ENCODE peak calls at places on chromosome 17, in six cellular contexts. Z, E, K, V, D and J are unnamed samples.

GRCh38 chr17:43790311-43790940 is 10.2 kb downstream of the CFAP97D1 start:
- DNase-seq in Z (no peak), E (no peak), K (no peak), V (no peak), D (no peak), J (peak)

GRCh38 chr17:1485311-1485747 is 7.2 kb downstream of the MYO1C start:
- DNase-seq in Z (peak), E (peak), K (no peak), V (no peak), D (peak), J (peak)

GRCh38 chr17:49198206-49198605 is 12.2 kb downstream of the GNGT2 start:
- DNase-seq in Z (no peak), E (peak), K (no peak), V (no peak), D (no peak), J (no peak)

GRCh38 chr17:80105762-80106161 is 4.4 kb downstream of the GAA start:
- DNase-seq in Z (peak), E (no peak), K (no peak), V (no peak), D (no peak), J (no peak)

GRCh38 chr17:75241143-75241430 is 20.3 kb downstream of the GGA3 start:
- DNase-seq in Z (no peak), E (no peak), K (no peak), V (no peak), D (no peak), J (no peak)

GRCh38 chr17:59618894-59619312 is 792 bp upstream of the CLTC start:
- DNase-seq in Z (peak), E (no peak), K (peak), V (no peak), D (no peak), J (no peak)

GRCh38 chr17:17041571-17042380 is 481 bp upstream of the MPRIP start:
- DNase-seq in Z (peak), E (peak), K (peak), V (peak), D (peak), J (peak)

GRCh38 chr17:82693168-82693867 is 5.2 kb downstream of the RAB40B start:
- DNase-seq in Z (no peak), E (no peak), K (no peak), V (no peak), D (no peak), J (no peak)

GRCh38 chr17:82232322-82232785 is 3.5 kb downstream of the SLC16A3 start:
- DNase-seq in Z (no peak), E (no peak), K (no peak), V (peak), D (no peak), J (no peak)

GRCh38 chr17:81902023-81902652 is at the start of gene NPB:
- DNase-seq in Z (no peak), E (no peak), K (no peak), V (no peak), D (no peak), J (no peak)

GRCh38 chr17:45371414-45372324 is 54.8 kb upstream of the MAP3K14 start:
- DNase-seq in Z (peak), E (peak), K (peak), V (peak), D (peak), J (peak)

GRCh38 chr17:39979021-39979660 is 1.5 kb upstream of the PSMD3 start:
- DNase-seq in Z (no peak), E (peak), K (peak), V (no peak), D (no peak), J (peak)

GRCh38 chr17:13813347-13814240 is 211.9 kb upstream of the HS3ST3A1 start:
- DNase-seq in Z (no peak), E (no peak), K (no peak), V (no peak), D (no peak), J (peak)

GRCh38 chr17:77404812-77405581 is 264.2 kb downstream of the SEC14L1 start:
- DNase-seq in Z (peak), E (no peak), K (no peak), V (peak), D (peak), J (peak)

GRCh38 chr17:74923538-74924249 is 379 bp upstream of the OTOP2 start:
- DNase-seq in Z (peak), E (peak), K (no peak), V (peak), D (peak), J (peak)

GRCh38 chr17:2266045-2266864 is 37.3 kb downstream of the SMG6 start:
- DNase-seq in Z (peak), E (no peak), K (no peak), V (peak), D (peak), J (no peak)

GRCh38 chr17:76793775-76794174 is 55.9 kb downstream of the MFSD11 start:
- DNase-seq in Z (no peak), E (peak), K (no peak), V (no peak), D (no peak), J (peak)

GRCh38 chr17:17988427-17988945 is 15.8 kb downstream of the DRC3 start:
- DNase-seq in Z (no peak), E (no peak), K (no peak), V (no peak), D (no peak), J (no peak)

GRCh38 chr17:49148171-49148570 is 15.6 kb downstream of the B4GALNT2 start:
- DNase-seq in Z (no peak), E (no peak), K (no peak), V (no peak), D (no peak), J (peak)

GRCh38 chr17:751269-752001 is 629 bp downstream of the GEMIN4 start:
- DNase-seq in Z (peak), E (peak), K (no peak), V (peak), D (peak), J (peak)

GRCh38 chr17:1947229-1947742 is 77.8 kb downstream of the RTN4RL1 start:
- DNase-seq in Z (no peak), E (no peak), K (no peak), V (no peak), D (no peak), J (no peak)

GRCh38 chr17:45228985-45229517 is 7.4 kb downstream of the FMNL1 start:
- DNase-seq in Z (peak), E (peak), K (peak), V (peak), D (peak), J (peak)

GRCh38 chr17:81253358-81254131 is 14.4 kb downstream of the NDUFAF8 start:
- DNase-seq in Z (no peak), E (peak), K (no peak), V (peak), D (peak), J (peak)

GRCh38 chr17:8366231-8366630 is 10.3 kb downstream of the KRABD2 start:
- DNase-seq in Z (no peak), E (no peak), K (no peak), V (no peak), D (no peak), J (peak)

GRCh38 chr17:27155866-27156265 is 138.0 kb upstream of the WSB1 start:
- DNase-seq in Z (no peak), E (no peak), K (no peak), V (no peak), D (no peak), J (no peak)

GRCh38 chr17:80859004-80859941 is 132.4 kb upstream of the CHMP6 start:
- DNase-seq in Z (peak), E (peak), K (peak), V (no peak), D (no peak), J (peak)

GRCh38 chr17:40561871-40562611 is 3.2 kb downstream of the CCR7 start:
- DNase-seq in Z (no peak), E (peak), K (no peak), V (peak), D (no peak), J (no peak)

GRCh38 chr17:72654746-72655145 is 437.7 kb downstream of the SLC39A11 start:
- DNase-seq in Z (no peak), E (no peak), K (no peak), V (no peak), D (no peak), J (no peak)

GRCh38 chr17:30565073-30565935 is 88.1 kb downstream of the GOSR1 start:
- DNase-seq in Z (no peak), E (peak), K (no peak), V (no peak), D (no peak), J (no peak)

GRCh38 chr17:76528156-76528527 is 9.4 kb downstream of the CYGB start:
- DNase-seq in Z (no peak), E (no peak), K (no peak), V (no peak), D (no peak), J (peak)

GRCh38 chr17:76710863-76711611 is at the start of gene MXRA7:
- DNase-seq in Z (peak), E (peak), K (no peak), V (peak), D (peak), J (peak)

GRCh38 chr17:47694018-47694817 is at the start of gene TBKBP1:
- DNase-seq in Z (peak), E (peak), K (no peak), V (peak), D (peak), J (peak)

GRCh38 chr17:77471984-77472836 is 331.4 kb downstream of the SEC14L1 start:
- DNase-seq in Z (no peak), E (no peak), K (no peak), V (peak), D (no peak), J (no peak)